ENCODE peak calls at places on chromosomes 4 and X, in ten cellular contexts. L, G, O, P, Q, V, R, W, Y and U are unnamed samples. For H3K4me1, the result is how much of the 10 kb centered on the place peaks cover.

GRCh38 chr4:187042251-187042650 is 318.6 kb upstream of the FAT1 start:
- DNase-seq in L (no peak), G (no peak), O (no peak), P (no peak), Q (no peak), V (no peak), R (no peak), W (no peak), Y (no peak), U (no peak)

GRCh38 chrX:47321386-47321785 is 49.0 kb upstream of the ZNF157 start:
- DNase-seq in L (peak), G (peak), O (peak), P (peak), Q (peak), V (no peak), R (peak), W (peak), Y (no peak), U (peak)

GRCh38 chr4:173509031-173510001 is 20.7 kb downstream of the HAND2 start:
- DNase-seq in L (no peak), G (no peak), O (peak), P (no peak), Q (no peak), V (peak), R (peak), W (peak), Y (no peak), U (peak)

GRCh38 chrX:22206781-22207180 is 65.9 kb upstream of the CBLL2 start:
- DNase-seq in L (no peak), G (no peak), O (no peak), P (no peak), Q (no peak), V (no peak), R (no peak), W (no peak), Y (no peak), U (no peak)

GRCh38 chr4:99763635-99764101 is 53.0 kb upstream of the DAPP1 start:
- DNase-seq in L (peak), G (no peak), O (peak), P (peak), Q (no peak), V (no peak), R (peak), W (no peak), Y (no peak), U (no peak)

GRCh38 chr4:161929966-161930365 is 233.8 kb downstream of the FSTL5 start:
- DNase-seq in L (peak), G (no peak), O (no peak), P (no peak), Q (no peak), V (no peak), R (no peak), W (peak), Y (no peak), U (no peak)

GRCh38 chr4:185384877-185385465 is 10.8 kb downstream of the LRP2BP start:
- DNase-seq in L (peak), G (no peak), O (no peak), P (no peak), Q (no peak), V (no peak), R (no peak), W (peak), Y (no peak), U (no peak)

GRCh38 chr4:21885241-21885640 is 63.3 kb downstream of the KCNIP4 start:
- DNase-seq in L (no peak), G (no peak), O (no peak), P (no peak), Q (no peak), V (no peak), R (no peak), W (no peak), Y (no peak), U (no peak)

GRCh38 chr4:14091966-14092365 is 464.4 kb upstream of the BOD1L1 start:
- DNase-seq in L (no peak), G (no peak), O (no peak), P (no peak), Q (no peak), V (no peak), R (no peak), W (no peak), Y (no peak), U (no peak)

GRCh38 chr4:184815046-184815877 is 10.5 kb downstream of the ACSL1 start:
- DNase-seq in L (peak), G (peak), O (peak), P (no peak), Q (no peak), V (peak), R (peak), W (no peak), Y (peak), U (peak)

GRCh38 chrX:48761674-48762471 is at the start of gene GLOD5:
- DNase-seq in L (no peak), G (peak), O (peak), P (peak), Q (no peak), V (peak), R (peak), W (peak), Y (peak), U (peak)

GRCh38 chr4:147052361-147052760 is 106.7 kb upstream of the TTC29 start:
- DNase-seq in L (no peak), G (no peak), O (peak), P (no peak), Q (no peak), V (no peak), R (no peak), W (no peak), Y (no peak), U (no peak)

GRCh38 chr4:81844717-81845116 is 373.0 kb upstream of the RASGEF1B start:
- DNase-seq in L (peak), G (peak), O (peak), P (peak), Q (peak), V (peak), R (peak), W (peak), Y (peak), U (peak)

GRCh38 chrX:68719181-68719903 is 71.9 kb downstream of the STARD8 start:
- DNase-seq in L (no peak), G (no peak), O (no peak), P (no peak), Q (no peak), V (no peak), R (no peak), W (no peak), Y (no peak), U (no peak)

GRCh38 chr4:86972997-86973396 is 38.2 kb downstream of the AFF1 start:
- DNase-seq in L (no peak), G (peak), O (peak), P (no peak), Q (no peak), V (no peak), R (peak), W (peak), Y (no peak), U (no peak)

GRCh38 chrX:129930941-129931410 is 25.0 kb downstream of the UTP14A start:
- DNase-seq in L (no peak), G (no peak), O (no peak), P (no peak), Q (no peak), V (peak), R (no peak), W (no peak), Y (no peak), U (no peak)

GRCh38 chr4:61202100-61202637 is 2.0 kb downstream of the ADGRL3 start:
- DNase-seq in L (no peak), G (no peak), O (peak), P (no peak), Q (peak), V (peak), R (no peak), W (peak), Y (no peak), U (peak)

GRCh38 chrX:107574711-107575110 is 53.6 kb upstream of the PRPS1 start:
- DNase-seq in L (no peak), G (no peak), O (no peak), P (no peak), Q (no peak), V (no peak), R (no peak), W (no peak), Y (no peak), U (no peak)

GRCh38 chr4:123017636-123018390 is 95.4 kb upstream of the NUDT6 start:
- DNase-seq in L (peak), G (no peak), O (no peak), P (peak), Q (no peak), V (peak), R (no peak), W (no peak), Y (no peak), U (no peak)

GRCh38 chr4:138540056-138540800 is 298.1 kb upstream of the SLC7A11 start:
- DNase-seq in L (no peak), G (no peak), O (no peak), P (no peak), Q (no peak), V (no peak), R (no peak), W (no peak), Y (no peak), U (no peak)

GRCh38 chr4:91086008-91086407 is 958.8 kb downstream of the CCSER1 start:
- DNase-seq in L (no peak), G (no peak), O (no peak), P (no peak), Q (no peak), V (no peak), R (no peak), W (peak), Y (no peak), U (no peak)

GRCh38 chr4:70721747-70722146 is at the start of gene RUFY3:
- DNase-seq in L (no peak), G (no peak), O (no peak), P (no peak), Q (no peak), V (peak), R (peak), W (peak), Y (no peak), U (peak)

GRCh38 chrX:129360175-129360574 is 163.1 kb downstream of the SMARCA1 start:
- DNase-seq in L (peak), G (peak), O (peak), P (peak), Q (peak), V (peak), R (peak), W (peak), Y (peak), U (peak)

GRCh38 chrX:23525531-23525930 is 141.8 kb upstream of the PRDX4 start:
- DNase-seq in L (no peak), G (no peak), O (no peak), P (no peak), Q (no peak), V (no peak), R (no peak), W (no peak), Y (no peak), U (no peak)

GRCh38 chrX:98299785-98300184 is 1416.1 kb downstream of the RPA4 start:
- DNase-seq in L (peak), G (no peak), O (no peak), P (peak), Q (no peak), V (no peak), R (no peak), W (no peak), Y (no peak), U (no peak)

GRCh38 chrX:149827254-149827653 is 45.5 kb downstream of the MAGEA9 start:
- DNase-seq in L (no peak), G (no peak), O (no peak), P (no peak), Q (no peak), V (no peak), R (no peak), W (no peak), Y (no peak), U (no peak)

GRCh38 chr4:156390599-156391296 is 437.1 kb upstream of the CTSO start:
- DNase-seq in L (no peak), G (no peak), O (no peak), P (no peak), Q (no peak), V (no peak), R (no peak), W (no peak), Y (no peak), U (no peak)

GRCh38 chr4:114187592-114187991 is 208.1 kb upstream of the ARSJ start:
- DNase-seq in L (no peak), G (no peak), O (no peak), P (no peak), Q (no peak), V (no peak), R (no peak), W (no peak), Y (no peak), U (no peak)

GRCh38 chr4:26076000-26076587 is 162.1 kb downstream of the SMIM20 start:
- DNase-seq in L (no peak), G (no peak), O (no peak), P (no peak), Q (no peak), V (no peak), R (no peak), W (no peak), Y (no peak), U (no peak)

GRCh38 chr4:186739802-186740434 is 16.3 kb upstream of the FAT1 start:
- DNase-seq in L (no peak), G (no peak), O (no peak), P (no peak), Q (no peak), V (peak), R (peak), W (no peak), Y (no peak), U (no peak)

DNA sequence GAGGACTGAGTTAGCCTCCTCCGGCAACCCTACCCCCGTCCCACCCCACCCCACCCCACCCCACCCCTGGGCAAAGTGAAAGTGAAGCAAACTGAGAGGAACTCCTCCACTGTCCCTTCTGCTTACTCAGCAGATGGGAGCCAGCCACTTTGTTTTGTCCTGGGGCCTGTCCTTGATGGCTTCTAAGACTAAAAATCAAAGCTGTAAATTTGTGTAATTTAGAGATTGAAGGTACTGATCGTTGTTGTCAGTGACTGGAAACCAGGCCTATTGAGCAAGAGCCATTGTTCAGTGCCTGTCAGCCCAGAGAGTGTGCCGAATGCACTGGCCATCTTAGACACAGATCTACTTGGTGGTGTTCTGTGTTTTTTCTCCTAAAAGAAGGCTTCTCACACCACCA is 161.9 kb downstream of the CBR4 start:
- DNase-seq in L (peak), G (no peak), O (no peak), P (no peak), Q (no peak), V (peak), R (no peak), W (no peak), Y (no peak), U (peak)
- H3K27ac ChIP-seq in L (peak), G (no peak), O (no peak), P (peak), Q (no peak), V (peak), R (peak), W (no peak), Y (no peak), U (peak)

GRCh38 chr4:95908806-95909205 is 68.9 kb downstream of the PDHA2 start:
- DNase-seq in L (no peak), G (no peak), O (no peak), P (no peak), Q (no peak), V (no peak), R (no peak), W (no peak), Y (no peak), U (no peak)

GRCh38 chr4:95910749-95911148 is 70.9 kb downstream of the PDHA2 start:
- DNase-seq in L (no peak), G (peak), O (peak), P (no peak), Q (no peak), V (no peak), R (no peak), W (no peak), Y (no peak), U (no peak)
- H3K4me2 ChIP-seq in L (no peak), G (no peak), O (no peak), P (no peak), Q (no peak), V (no peak), R (no peak), W (no peak), Y (no peak), U (no peak)

DNA sequence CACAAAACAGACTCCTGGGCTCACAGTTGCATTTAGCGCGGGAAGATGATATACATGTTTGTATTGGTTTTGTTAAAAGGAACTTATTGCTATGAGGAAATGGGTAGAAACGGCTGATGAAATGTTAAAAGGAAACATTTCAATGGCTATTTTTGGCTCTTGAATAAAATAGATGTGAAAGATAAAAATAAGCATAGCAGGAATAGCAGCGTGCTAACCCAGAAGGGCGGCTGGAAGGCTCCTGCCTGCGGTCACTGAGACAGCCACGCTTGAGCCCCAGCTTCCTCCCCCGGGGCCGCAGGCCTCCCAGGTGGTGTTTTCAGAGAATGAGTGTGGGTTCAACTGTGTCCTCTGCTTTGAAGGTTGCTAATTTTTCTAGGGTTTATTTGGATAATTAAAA is 35.0 kb upstream of the CLCN4 start:
- DNase-seq in L (no peak), G (no peak), O (no peak), P (no peak), Q (no peak), V (no peak), R (no peak), W (no peak), Y (peak), U (no peak)
- H3K4me1 ChIP-seq in L (under half), G (under half), O (under half), P (under half), Q (under half), V (under half), R (under half), W (under half), Y (half or more), U (under half)

GRCh38 chrX:37955273-37955672 is 51.1 kb upstream of the SYTL5 start:
- DNase-seq in L (no peak), G (no peak), O (no peak), P (no peak), Q (no peak), V (no peak), R (no peak), W (no peak), Y (no peak), U (no peak)
- H3K27ac ChIP-seq in L (no peak), G (no peak), O (no peak), P (no peak), Q (no peak), V (no peak), R (no peak), W (no peak), Y (no peak), U (no peak)

GRCh38 chr4:140170299-140170698 is 16.3 kb upstream of the MAML3 start:
- DNase-seq in L (no peak), G (no peak), O (no peak), P (no peak), Q (no peak), V (no peak), R (no peak), W (no peak), Y (no peak), U (no peak)
- H3K4me2 ChIP-seq in L (no peak), G (no peak), O (no peak), P (no peak), Q (no peak), V (no peak), R (no peak), W (no peak), Y (no peak), U (no peak)

DNA sequence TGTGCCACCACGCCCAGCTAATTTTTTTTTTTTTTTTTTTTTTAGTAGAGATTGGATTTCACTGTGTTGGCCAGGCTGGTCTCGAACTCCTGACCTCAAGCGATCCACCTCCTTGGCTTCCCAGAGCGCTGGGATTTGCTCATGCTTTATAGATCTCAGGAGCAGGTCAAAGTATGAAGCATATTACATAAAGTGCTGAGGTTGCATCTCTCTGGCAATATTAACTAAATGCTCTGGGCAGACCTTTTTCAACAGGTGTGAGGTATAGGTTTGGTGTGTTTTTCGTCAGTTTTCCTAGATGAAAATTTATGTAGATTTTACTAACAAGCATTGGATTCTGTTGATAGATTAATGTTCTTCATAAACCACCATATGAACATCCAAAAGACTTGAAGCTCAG is 19.3 kb upstream of the GCNA start:
- DNase-seq in L (no peak), G (no peak), O (no peak), P (no peak), Q (no peak), V (no peak), R (no peak), W (no peak), Y (no peak), U (no peak)
- H3K4me1 ChIP-seq in L (under half), G (under half), O (under half), P (under half), Q (under half), V (under half), R (under half), W (under half), Y (under half), U (under half)

GRCh38 chr4:68267433-68267944 is 22.0 kb upstream of the TMPRSS11B start:
- DNase-seq in L (no peak), G (no peak), O (no peak), P (peak), Q (no peak), V (no peak), R (no peak), W (no peak), Y (no peak), U (no peak)
- H3K27ac ChIP-seq in L (no peak), G (no peak), O (no peak), P (no peak), Q (no peak), V (no peak), R (peak), W (no peak), Y (no peak), U (no peak)